ENCODE peak calls at places on chromosome X, in six cellular contexts. X is A673, B is tibial artery, K is neuronal stem cell, W is heart right ventricle, Q is body of pancreas. M is an unnamed sample.
A peak's percentile ranks its signal among the peaks of the same experiment; 100 is the strongest.

GRCh38 chrX:87525771-87526229 is 8.2 kb downstream of the KLHL4 start:
- DNase-seq in W (no peak), B (no peak), X (no peak), K (no peak), Q (no peak), M (no peak)

GRCh38 chrX:36640232-36640631 is 367.9 kb upstream of the FAM47C start:
- DNase-seq in B (no peak), Q (no peak), K (no peak), X (no peak), W (no peak), M (no peak)

GRCh38 chrX:84909151-84909550 is 94.5 kb upstream of the APOOL start:
- DNase-seq in K (no peak), X (no peak), B (no peak), Q (no peak), W (no peak), M (no peak)

GRCh38 chrX:125439194-125439849 is 119.7 kb downstream of the TEX13C start:
- DNase-seq in W (no peak), K (no peak), Q (no peak), B (no peak), X (no peak), M (no peak)

GRCh38 chrX:110409925-110410324 is 51.3 kb downstream of the RTL9 start:
- DNase-seq in X (no peak), W (no peak), B (no peak), Q (no peak), K (no peak), M (no peak)

GRCh38 chrX:10423716-10424115 is 196.7 kb downstream of the MID1 start:
- DNase-seq in B (no peak), Q (no peak), K (no peak), W (no peak), X (no peak), M (no peak)

GRCh38 chrX:105273326-105273725 is 52.8 kb upstream of the TEX13A start:
- DNase-seq in Q (no peak), W (no peak), B (no peak), X (no peak), K (no peak), M (no peak)

GRCh38 chrX:108122748-108123147 is 31.2 kb downstream of the ATG4A start:
- DNase-seq in B (no peak), W (no peak), X (no peak), K (no peak), Q (no peak), M (no peak)

GRCh38 chrX:68061206-68061535 is 372.1 kb downstream of the OPHN1 start:
- DNase-seq in X (no peak), W (no peak), Q (no peak), K (no peak), B (no peak), M (no peak)

GRCh38 chrX:22952011-22952410 is 47.7 kb upstream of the DDX53 start:
- DNase-seq in B (no peak), W (no peak), Q (no peak), X (peak; percentile 64), K (no peak), M (no peak)

GRCh38 chrX:14676431-14676830 is 147.1 kb downstream of the GLRA2 start:
- DNase-seq in X (no peak), Q (no peak), B (no peak), K (no peak), W (no peak), M (no peak)

GRCh38 chrX:27251369-27251768 is 211.8 kb downstream of the PPP4R3C start:
- DNase-seq in W (no peak), K (no peak), B (no peak), X (no peak), Q (no peak), M (no peak)

GRCh38 chrX:110407910-110408545 is 49.4 kb downstream of the RTL9 start:
- DNase-seq in X (peak; percentile 76), W (peak; percentile 56), B (no peak), Q (peak; percentile 66), K (peak; percentile 62), M (no peak)

GRCh38 chrX:650801-651200 is 20.2 kb downstream of the SHOX start:
- DNase-seq in Q (no peak), W (no peak), B (no peak), K (no peak), X (no peak), M (no peak)

GRCh38 chrX:651922-652775 is 21.6 kb downstream of the SHOX start:
- DNase-seq in K (no peak), Q (no peak), B (no peak), X (no peak), W (no peak), M (no peak)

GRCh38 chrX:650274-650673 is 19.7 kb downstream of the SHOX start:
- DNase-seq in Q (no peak), K (no peak), B (no peak), X (no peak), W (no peak), M (no peak)

GRCh38 chrX:649166-649565 is 18.6 kb downstream of the SHOX start:
- DNase-seq in B (no peak), K (no peak), X (no peak), Q (no peak), W (no peak), M (no peak)

DNA sequence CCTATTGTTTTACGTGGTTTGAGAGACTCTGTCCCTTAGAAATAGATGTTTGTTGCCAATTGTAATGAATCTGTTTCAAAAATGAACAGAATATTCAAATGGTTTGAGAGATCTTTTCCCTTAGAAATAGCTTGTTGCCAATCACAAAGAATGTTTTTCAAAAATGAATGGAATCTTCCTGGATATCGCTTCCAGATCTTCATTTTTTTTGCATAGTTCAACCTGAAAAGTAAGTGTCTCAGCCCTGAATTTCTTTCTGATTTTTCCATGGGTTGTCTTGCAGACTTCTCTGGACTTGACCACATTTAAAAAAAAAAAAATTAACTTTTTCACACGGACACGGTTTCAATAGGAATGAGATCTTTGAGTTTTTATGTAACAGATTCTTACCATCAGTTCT is 22.7 kb downstream of the SHOX start:
- DNase-seq in X (no peak), Q (no peak), B (no peak), W (no peak), K (no peak), M (no peak)
- H3K4me3 ChIP-seq in X (no peak overlapping the region), Q (no peak overlapping the region), B (no peak overlapping the region), W (no peak overlapping the region), K (no peak overlapping the region), M (no peak overlapping the region)

DNA sequence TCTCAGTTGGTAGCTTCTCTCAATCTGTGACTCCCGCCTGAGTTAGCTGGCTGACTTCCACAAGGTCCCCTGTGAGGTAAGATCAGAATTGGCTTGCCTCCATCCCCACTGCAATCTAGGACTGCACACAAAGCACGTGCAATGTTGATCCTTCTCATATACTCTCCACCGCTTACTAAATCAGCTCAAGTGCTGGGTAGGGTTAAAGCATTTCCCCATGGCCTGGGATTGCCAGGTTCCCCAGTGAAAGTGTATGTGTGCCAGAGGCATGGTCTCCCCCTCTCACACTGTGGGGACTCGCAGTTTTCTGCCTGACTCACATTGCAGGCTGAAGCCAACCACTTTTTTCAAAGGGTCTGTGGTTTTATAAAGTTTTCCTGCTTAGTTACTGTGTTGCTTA is 886.9 kb downstream of the FAM133A start:
- DNase-seq in W (no peak), B (no peak), X (no peak), K (no peak), Q (peak; percentile 16), M (no peak)
- H3K27ac ChIP-seq in W (no peak overlapping the region), B (no peak overlapping the region), X (no peak overlapping the region), K (no peak overlapping the region), Q (no peak overlapping the region), M (no peak overlapping the region)

GRCh38 chrX:39196192-39197102 is 395.2 kb downstream of the MID1IP1 start:
- DNase-seq in Q (peak; percentile 45), X (peak; percentile 62), B (no peak), K (no peak), W (no peak), M (no peak)
- H3K4me1 ChIP-seq in Q (peaks cover 13% of the 10 kb centered on the region), X (peaks cover 13% of the 10 kb centered on the region), B (no peaks in the 10 kb centered on the region), K (peaks cover 12% of the 10 kb centered on the region), W (no peaks in the 10 kb centered on the region), M (peaks cover 5% of the 10 kb centered on the region)

DNA sequence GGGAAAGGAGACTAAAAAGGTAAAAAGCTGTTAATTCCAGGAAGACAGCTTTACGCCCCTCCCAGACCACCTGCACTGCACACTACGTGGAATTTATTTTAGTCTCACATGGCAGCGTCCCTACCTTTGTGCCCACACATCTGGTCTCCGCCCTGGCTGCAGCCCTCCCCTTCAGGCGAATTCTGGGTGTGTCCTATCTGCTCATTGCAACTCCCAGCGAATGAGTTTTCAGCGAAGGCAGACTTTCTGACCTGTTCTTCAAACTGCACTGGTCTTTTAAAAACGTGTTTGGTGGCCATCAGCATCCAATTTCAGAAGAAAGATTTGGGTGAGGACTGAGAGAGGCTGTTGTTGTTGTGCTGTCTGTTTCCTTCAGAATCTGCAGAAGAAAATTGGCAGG is 4.0 kb downstream of the TLR8 start:
- DNase-seq in Q (no peak), B (no peak), X (no peak), W (no peak), K (no peak), M (no peak)
- H3K4me3 ChIP-seq in Q (no peak overlapping the region), B (no peak overlapping the region), X (no peak overlapping the region), W (no peak overlapping the region), K (no peak overlapping the region), M (no peak overlapping the region)

GRCh38 chrX:150409964-150410363 is 46.8 kb downstream of the MAMLD1 start:
- DNase-seq in B (no peak), Q (no peak), W (no peak), X (no peak), K (no peak), M (no peak)
- H3K27ac ChIP-seq in B (no peak overlapping the region), Q (no peak overlapping the region), W (peak overlapping the region; percentile 40), X (no peak overlapping the region), K (no peak overlapping the region), M (no peak overlapping the region)

GRCh38 chrX:12440245-12440644 is 302.0 kb downstream of the FRMPD4 start:
- DNase-seq in X (no peak), K (no peak), B (no peak), W (no peak), Q (no peak), M (no peak)
- H3K4me1 ChIP-seq in X (no peaks in the 10 kb centered on the region), K (no peaks in the 10 kb centered on the region), B (no peaks in the 10 kb centered on the region), W (no peaks in the 10 kb centered on the region), Q (no peaks in the 10 kb centered on the region), M (no peaks in the 10 kb centered on the region)

GRCh38 chrX:20325786-20326388 is 59.2 kb upstream of the RPS6KA3 start:
- DNase-seq in K (no peak), B (no peak), Q (no peak), X (no peak), W (no peak), M (no peak)

GRCh38 chrX:20317873-20318272 is 51.2 kb upstream of the RPS6KA3 start:
- DNase-seq in X (no peak), B (no peak), K (no peak), Q (peak; percentile 47), W (no peak), M (no peak)

GRCh38 chrX:20319054-20319453 is 52.3 kb upstream of the RPS6KA3 start:
- DNase-seq in X (no peak), W (no peak), Q (no peak), B (no peak), K (no peak), M (no peak)

GRCh38 chrX:20322887-20323286 is 56.2 kb upstream of the RPS6KA3 start:
- DNase-seq in B (no peak), Q (no peak), W (no peak), K (no peak), X (no peak), M (no peak)

GRCh38 chrX:20320461-20321159 is 53.9 kb upstream of the RPS6KA3 start:
- DNase-seq in X (no peak), B (no peak), K (no peak), W (no peak), Q (no peak), M (no peak)
- H3K4me3 ChIP-seq in X (no peak overlapping the region), B (no peak overlapping the region), K (no peak overlapping the region), W (no peak overlapping the region), Q (no peak overlapping the region), M (no peak overlapping the region)

GRCh38 chrX:16993791-16994318 is 47.4 kb downstream of the REPS2 start:
- DNase-seq in K (no peak), X (no peak), B (no peak), Q (no peak), W (no peak), M (no peak)
- H3K27ac ChIP-seq in K (no peak overlapping the region), X (no peak overlapping the region), B (no peak overlapping the region), Q (no peak overlapping the region), W (no peak overlapping the region), M (no peak overlapping the region)